ENCODE peak calls at places on chromosomes 12 and 14, in four cellular contexts. L, F, M and K are unnamed samples.

GRCh38 chr14:58750321-58751269 is 112.8 kb downstream of the DACT1 start:
- DNase-seq in M (no peak), F (no peak), L (no peak), K (no peak)

GRCh38 chr14:35400707-35401421 is 3.7 kb downstream of the NFKBIA start:
- DNase-seq in M (no peak), L (no peak), F (no peak), K (no peak)

GRCh38 chr14:104657563-104658324 is 31.7 kb upstream of the INF2 start:
- DNase-seq in M (no peak), L (no peak), F (no peak), K (no peak)

GRCh38 chr12:90947869-90948268 is 7.1 kb downstream of the CCER1 start:
- DNase-seq in F (no peak), L (no peak), M (no peak), K (no peak)

GRCh38 chr14:55805250-55805649 is 225.2 kb downstream of the KTN1 start:
- DNase-seq in M (no peak), L (no peak), F (no peak), K (no peak)

GRCh38 chr12:82774666-82775065 is 88.0 kb downstream of the TMTC2 start:
- DNase-seq in F (no peak), M (no peak), L (no peak), K (no peak)

GRCh38 chr12:42571327-42572009 is 18.1 kb downstream of the PRICKLE1 start:
- DNase-seq in F (no peak), M (no peak), L (no peak), K (no peak)

GRCh38 chr14:23078692-23079116 is 16.2 kb downstream of the ACIN1 start:
- DNase-seq in F (no peak), M (peak; percentile 45), L (peak; percentile 97), K (peak; percentile 87)

GRCh38 chr12:24945822-24946221 is 3.1 kb downstream of the BCAT1 start:
- DNase-seq in L (no peak), M (no peak), F (no peak), K (no peak)

GRCh38 chr14:41476526-41476925 is 130.2 kb upstream of the LRFN5 start:
- DNase-seq in L (no peak), F (no peak), M (no peak), K (no peak)

GRCh38 chr12:92272301-92272964 is 126.8 kb upstream of the BTG1 start:
- DNase-seq in F (no peak), L (no peak), M (no peak), K (no peak)

GRCh38 chr12:94674835-94675234 is 24.5 kb upstream of the TMCC3 start:
- DNase-seq in F (no peak), M (no peak), L (no peak), K (no peak)

GRCh38 chr12:48592591-48593086 is 22.8 kb upstream of the LALBA start:
- DNase-seq in L (no peak), M (no peak), F (no peak), K (no peak)

GRCh38 chr14:96581902-96582640 is 79.9 kb downstream of the PAPOLA start:
- DNase-seq in M (no peak), F (no peak), L (no peak), K (no peak)

GRCh38 chr12:50617657-50618056 is 112.9 kb downstream of the DIP2B start:
- DNase-seq in F (no peak), M (no peak), L (no peak), K (no peak)

GRCh38 chr12:113227686-113228391 is 6.6 kb downstream of the TPCN1 start:
- DNase-seq in M (no peak), F (no peak), L (no peak), K (no peak)

GRCh38 chr12:103745962-103746361 is 95.1 kb downstream of the NT5DC3 start:
- DNase-seq in L (no peak), F (no peak), M (no peak), K (no peak)

GRCh38 chr14:57845802-57846531 is 19.9 kb downstream of the SLC35F4 start:
- DNase-seq in M (no peak), F (no peak), L (peak; percentile 53), K (no peak)

GRCh38 chr12:92561543-92561899 is 141.3 kb upstream of the PLEKHG7 start:
- DNase-seq in F (no peak), L (peak; percentile 92), M (no peak), K (peak; percentile 79)

DNA sequence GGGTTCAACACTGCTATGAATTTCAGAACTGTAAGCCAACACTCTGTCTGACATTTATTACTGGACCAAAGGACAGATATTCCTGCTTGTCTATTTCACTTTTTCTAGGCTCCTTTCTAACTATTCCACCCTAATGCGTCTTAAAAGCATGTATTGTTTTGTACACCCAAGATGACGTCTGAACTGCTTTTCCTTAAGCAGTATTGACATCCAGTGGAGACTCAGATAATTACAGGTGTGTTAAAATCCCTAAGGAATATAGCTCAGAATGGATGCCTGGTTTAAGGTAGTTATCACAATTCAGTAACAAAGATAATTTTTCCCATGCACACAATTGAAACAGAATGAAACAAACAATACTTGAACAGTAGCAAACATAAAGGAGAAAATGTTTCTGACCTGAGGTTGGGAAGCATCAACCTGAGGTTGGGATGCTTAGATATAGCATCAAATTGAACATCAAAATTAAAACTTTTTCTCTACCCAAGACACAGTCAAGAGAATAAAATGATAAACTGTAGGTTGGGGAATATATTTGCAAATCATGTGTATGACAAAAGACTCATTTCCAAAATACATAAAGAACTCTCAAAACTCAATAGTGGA is 93.7 kb upstream of the PTPRR start:
- DNase-seq in F (no peak), L (peak; percentile 57), M (peak; percentile 27), K (no peak)
- TF ChIP-seq CTCF in F (peak; percentile 39), L (peak; percentile 58), M (peak; percentile 44), K (peak; percentile 29)

GRCh38 chr12:47551426-47551851 is 154.4 kb downstream of the RPAP3 start:
- DNase-seq in M (no peak), L (peak; percentile 73), F (no peak), K (no peak)

GRCh38 chr12:47549258-47549657 is 156.6 kb downstream of the RPAP3 start:
- DNase-seq in M (no peak), F (no peak), L (no peak), K (no peak)

GRCh38 chr12:47545938-47546609 is 159.8 kb downstream of the RPAP3 start:
- DNase-seq in L (peak; percentile 28), M (no peak), F (no peak), K (no peak)

GRCh38 chr12:47547077-47547476 is 158.8 kb downstream of the RPAP3 start:
- DNase-seq in F (no peak), M (no peak), L (peak; percentile 51), K (peak; percentile 23)
- TF ChIP-seq CTCF in F (no peak), M (no peak), L (peak; percentile 64), K (peak; percentile 67)

GRCh38 chr14:75001899-75002298 is 822 bp upstream of the EIF2B2 start:
- DNase-seq in L (no peak), F (no peak), M (no peak), K (no peak)

GRCh38 chr14:75003250-75004027 is 718 bp downstream of the EIF2B2 start:
- DNase-seq in M (no peak), F (no peak), L (no peak), K (no peak)

GRCh38 chr14:75005357-75005756 is 2.6 kb downstream of the EIF2B2 start:
- DNase-seq in M (no peak), F (no peak), L (no peak), K (no peak)

GRCh38 chr14:75001261-75001660 is 1.5 kb upstream of the EIF2B2 start:
- DNase-seq in M (no peak), L (no peak), F (no peak), K (no peak)

DNA sequence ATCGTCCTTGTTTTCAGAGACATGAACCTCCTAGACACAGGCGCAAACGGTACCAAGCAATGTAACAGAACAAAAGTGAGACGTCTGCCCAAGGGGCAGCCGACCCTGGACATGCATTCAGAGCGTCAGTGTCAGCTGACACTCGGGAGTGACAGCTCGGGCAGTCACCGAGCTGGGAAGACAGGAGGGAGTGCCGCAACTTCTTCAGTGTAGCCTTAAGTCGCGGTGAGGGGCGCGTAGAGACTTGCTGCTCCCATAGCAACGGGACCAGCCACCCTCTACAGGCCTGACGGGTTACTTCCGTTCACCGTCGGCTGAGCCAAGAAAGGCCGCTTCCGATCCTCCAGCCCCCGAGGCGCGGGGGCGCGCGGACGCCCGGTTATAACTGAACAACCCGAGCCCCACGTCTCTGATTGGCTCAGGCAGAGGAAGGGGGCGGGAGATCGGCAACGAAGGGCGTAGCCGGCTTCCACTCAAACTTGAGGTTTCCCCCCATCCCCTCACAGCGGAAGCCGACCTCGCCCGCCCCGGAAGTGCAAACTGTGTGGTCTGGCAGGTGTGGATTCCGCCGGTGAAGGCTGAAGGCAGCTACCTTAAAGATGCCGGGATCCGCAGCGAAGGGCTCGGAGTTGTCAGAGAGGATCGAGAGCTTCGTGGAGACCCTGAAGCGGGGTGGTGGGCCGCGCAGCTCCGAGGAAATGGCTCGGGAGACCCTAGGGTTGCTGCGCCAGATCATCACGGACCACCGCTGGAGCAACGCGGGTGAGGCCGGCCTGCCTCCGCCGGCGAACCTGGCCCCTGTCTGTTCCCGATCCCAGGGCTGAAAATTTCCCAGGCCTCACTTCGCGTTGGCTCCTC is at the start of gene EIF2B2:
- DNase-seq in M (peak; percentile 95), L (peak; percentile 93), F (peak; percentile 98), K (peak; percentile 85)
- TF ChIP-seq CTCF in M (no peak), L (peak; percentile 7), F (peak; percentile 58), K (no peak)

DNA sequence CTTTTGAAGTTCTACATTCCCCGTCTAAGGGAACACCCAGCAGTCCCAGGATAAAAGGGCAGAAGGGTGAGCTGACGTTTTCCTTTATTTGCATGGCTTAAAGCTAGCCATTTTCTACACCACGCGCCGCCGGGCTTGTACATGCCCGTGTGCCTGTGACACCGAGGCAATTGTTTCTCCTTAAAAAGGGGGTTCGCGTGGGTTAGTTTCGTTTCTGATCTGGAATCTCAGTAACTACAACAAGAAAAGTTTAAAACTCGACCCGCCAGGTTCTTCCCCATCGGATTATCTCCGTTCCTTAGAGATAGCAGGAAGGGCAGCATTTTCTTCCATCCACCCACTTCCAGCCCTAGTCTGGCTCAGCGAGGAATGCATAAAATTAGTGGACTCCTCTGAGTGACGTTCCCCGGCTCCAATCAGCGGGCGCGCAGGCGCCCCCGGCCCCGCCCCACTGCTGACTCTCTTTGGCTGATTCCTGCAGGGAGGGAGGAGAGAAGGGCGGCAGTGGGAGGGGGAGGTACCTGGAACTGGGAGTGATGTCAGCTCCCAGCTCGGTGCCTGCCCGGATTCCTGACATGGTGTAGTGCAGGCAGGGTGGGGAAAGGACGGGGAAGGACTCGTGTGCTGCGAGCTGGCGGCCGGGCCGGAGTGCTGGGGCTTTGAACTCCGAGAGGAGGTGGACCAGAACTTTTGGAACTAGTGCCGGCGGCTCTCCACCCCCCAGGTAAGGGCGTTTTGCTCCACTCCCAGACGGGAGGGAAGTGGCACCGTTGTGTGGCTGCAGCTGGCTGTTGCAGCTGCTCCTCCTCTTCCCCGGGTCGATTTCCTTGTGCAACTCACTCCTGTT is at the start of gene PPFIBP1:
- DNase-seq in M (peak; percentile 97), L (peak; percentile 98), F (peak; percentile 100), K (peak; percentile 94)
- TF ChIP-seq CTCF in M (peak; percentile 8), L (peak; percentile 47), F (no peak), K (peak; percentile 37)

GRCh38 chr12:19183121-19183838 is 53.7 kb downstream of the PLEKHA5 start:
- DNase-seq in M (no peak), F (no peak), L (peak; percentile 40), K (no peak)
- TF ChIP-seq CTCF in M (no peak), F (no peak), L (peak; percentile 45), K (peak; percentile 51)